ENCODE peak calls at places on chromosomes 12 and 14, in ten cellular contexts. One of them, this sample, is unnamed.

GRCh38 chr12:6215932-6216494 is 15.8 kb downstream of the CD9 start:
- DNase-seq in OCI-LY7: no peak
- DNase-seq in PC-3: peak
- DNase-seq in astrocyte: peak
- DNase-seq in GM23248: peak
- DNase-seq in DND-41: no peak
- DNase-seq in neural progenitor cell: no peak
- DNase-seq in SK-N-SH: no peak
- DNase-seq in mesenchymal stem cell: peak
- DNase-seq in neuronal stem cell: no peak
- DNase-seq in this sample: peak

GRCh38 chr12:27828196-27828595 is 48.2 kb upstream of the MANSC4 start:
- DNase-seq in neuronal stem cell: no peak
- DNase-seq in PC-3: peak
- DNase-seq in OCI-LY7: no peak
- DNase-seq in GM23248: peak
- DNase-seq in SK-N-SH: no peak
- DNase-seq in neural progenitor cell: no peak
- DNase-seq in DND-41: no peak
- DNase-seq in astrocyte: peak
- DNase-seq in mesenchymal stem cell: no peak
- DNase-seq in this sample: no peak

GRCh38 chr14:94355191-94355794 is 32.2 kb upstream of the SERPINA6 start:
- DNase-seq in PC-3: peak
- DNase-seq in mesenchymal stem cell: no peak
- DNase-seq in DND-41: no peak
- DNase-seq in neural progenitor cell: peak
- DNase-seq in GM23248: no peak
- DNase-seq in OCI-LY7: no peak
- DNase-seq in SK-N-SH: no peak
- DNase-seq in astrocyte: peak
- DNase-seq in neuronal stem cell: peak
- DNase-seq in this sample: no peak

GRCh38 chr12:104414581-104415305 is 42.0 kb upstream of the CHST11 start:
- DNase-seq in astrocyte: peak
- DNase-seq in DND-41: no peak
- DNase-seq in PC-3: no peak
- DNase-seq in SK-N-SH: no peak
- DNase-seq in neuronal stem cell: no peak
- DNase-seq in mesenchymal stem cell: no peak
- DNase-seq in OCI-LY7: peak
- DNase-seq in neural progenitor cell: peak
- DNase-seq in GM23248: no peak
- DNase-seq in this sample: peak

GRCh38 chr12:100579844-100580243 is 6.4 kb downstream of the GAS2L3 start:
- DNase-seq in astrocyte: peak
- DNase-seq in SK-N-SH: no peak
- DNase-seq in mesenchymal stem cell: no peak
- DNase-seq in GM23248: no peak
- DNase-seq in neural progenitor cell: no peak
- DNase-seq in PC-3: no peak
- DNase-seq in OCI-LY7: no peak
- DNase-seq in neuronal stem cell: no peak
- DNase-seq in DND-41: no peak
- DNase-seq in this sample: no peak

GRCh38 chr14:98957211-98958047 is 314.6 kb downstream of the BCL11B start:
- DNase-seq in SK-N-SH: no peak
- DNase-seq in GM23248: peak
- DNase-seq in mesenchymal stem cell: no peak
- DNase-seq in OCI-LY7: no peak
- DNase-seq in astrocyte: peak
- DNase-seq in neural progenitor cell: no peak
- DNase-seq in PC-3: no peak
- DNase-seq in neuronal stem cell: no peak
- DNase-seq in DND-41: no peak
- DNase-seq in this sample: no peak

GRCh38 chr12:126212827-126213226 is 1147.6 kb downstream of the AACS start:
- DNase-seq in SK-N-SH: no peak
- DNase-seq in PC-3: no peak
- DNase-seq in DND-41: no peak
- DNase-seq in neural progenitor cell: no peak
- DNase-seq in mesenchymal stem cell: no peak
- DNase-seq in astrocyte: no peak
- DNase-seq in OCI-LY7: no peak
- DNase-seq in GM23248: no peak
- DNase-seq in neuronal stem cell: no peak
- DNase-seq in this sample: no peak

GRCh38 chr14:54207476-54207875 is 189.3 kb upstream of the CDKN3 start:
- DNase-seq in SK-N-SH: no peak
- DNase-seq in DND-41: no peak
- DNase-seq in GM23248: peak
- DNase-seq in OCI-LY7: no peak
- DNase-seq in mesenchymal stem cell: no peak
- DNase-seq in neuronal stem cell: no peak
- DNase-seq in PC-3: no peak
- DNase-seq in astrocyte: peak
- DNase-seq in neural progenitor cell: no peak
- DNase-seq in this sample: no peak

GRCh38 chr12:53694746-53695145 is 18.9 kb upstream of the ATP5MC2 start:
- DNase-seq in OCI-LY7: no peak
- DNase-seq in GM23248: no peak
- DNase-seq in mesenchymal stem cell: no peak
- DNase-seq in SK-N-SH: no peak
- DNase-seq in neuronal stem cell: no peak
- DNase-seq in astrocyte: no peak
- DNase-seq in DND-41: no peak
- DNase-seq in neural progenitor cell: peak
- DNase-seq in PC-3: no peak
- DNase-seq in this sample: no peak

GRCh38 chr14:54503476-54503875 is 6.2 kb upstream of the CGRRF1 start:
- DNase-seq in neuronal stem cell: no peak
- DNase-seq in GM23248: peak
- DNase-seq in SK-N-SH: no peak
- DNase-seq in PC-3: peak
- DNase-seq in neural progenitor cell: no peak
- DNase-seq in DND-41: no peak
- DNase-seq in OCI-LY7: peak
- DNase-seq in mesenchymal stem cell: peak
- DNase-seq in astrocyte: peak
- DNase-seq in this sample: peak

GRCh38 chr12:131458931-131459575 is 251.8 kb upstream of the SFSWAP start:
- DNase-seq in OCI-LY7: no peak
- DNase-seq in DND-41: no peak
- DNase-seq in SK-N-SH: no peak
- DNase-seq in PC-3: no peak
- DNase-seq in GM23248: no peak
- DNase-seq in mesenchymal stem cell: no peak
- DNase-seq in neural progenitor cell: no peak
- DNase-seq in astrocyte: no peak
- DNase-seq in neuronal stem cell: no peak
- DNase-seq in this sample: no peak

GRCh38 chr14:22390195-22390594 is 198.8 kb downstream of the DAD1 start:
- DNase-seq in neural progenitor cell: no peak
- DNase-seq in SK-N-SH: no peak
- DNase-seq in GM23248: no peak
- DNase-seq in DND-41: no peak
- DNase-seq in neuronal stem cell: no peak
- DNase-seq in PC-3: peak
- DNase-seq in OCI-LY7: no peak
- DNase-seq in mesenchymal stem cell: no peak
- DNase-seq in astrocyte: no peak
- DNase-seq in this sample: no peak

GRCh38 chr12:95085612-95086011 is 12.2 kb upstream of the NR2C1 start:
- DNase-seq in DND-41: no peak
- DNase-seq in neural progenitor cell: no peak
- DNase-seq in astrocyte: no peak
- DNase-seq in PC-3: no peak
- DNase-seq in mesenchymal stem cell: no peak
- DNase-seq in GM23248: no peak
- DNase-seq in neuronal stem cell: no peak
- DNase-seq in OCI-LY7: no peak
- DNase-seq in SK-N-SH: no peak
- DNase-seq in this sample: no peak

GRCh38 chr12:53300187-53300586 is 692 bp downstream of the MYG1 start:
- DNase-seq in astrocyte: peak
- DNase-seq in OCI-LY7: no peak
- DNase-seq in mesenchymal stem cell: peak
- DNase-seq in neural progenitor cell: no peak
- DNase-seq in SK-N-SH: peak
- DNase-seq in DND-41: no peak
- DNase-seq in PC-3: no peak
- DNase-seq in neuronal stem cell: no peak
- DNase-seq in GM23248: peak
- DNase-seq in this sample: no peak

GRCh38 chr12:79191391-79191790 is 326.8 kb downstream of the SYT1 start:
- DNase-seq in PC-3: no peak
- DNase-seq in SK-N-SH: no peak
- DNase-seq in GM23248: no peak
- DNase-seq in neural progenitor cell: no peak
- DNase-seq in mesenchymal stem cell: no peak
- DNase-seq in DND-41: no peak
- DNase-seq in astrocyte: no peak
- DNase-seq in OCI-LY7: no peak
- DNase-seq in neuronal stem cell: no peak
- DNase-seq in this sample: no peak

GRCh38 chr14:68791078-68791983 is 1.5 kb downstream of the ZFP36L1 start:
- DNase-seq in astrocyte: no peak
- DNase-seq in PC-3: peak
- DNase-seq in GM23248: peak
- DNase-seq in OCI-LY7: no peak
- DNase-seq in neural progenitor cell: peak
- DNase-seq in neuronal stem cell: no peak
- DNase-seq in DND-41: no peak
- DNase-seq in SK-N-SH: no peak
- DNase-seq in mesenchymal stem cell: peak
- DNase-seq in this sample: no peak

GRCh38 chr14:60085693-60086092 is 6.0 kb upstream of the PCNX4 start:
- DNase-seq in mesenchymal stem cell: no peak
- DNase-seq in neural progenitor cell: no peak
- DNase-seq in OCI-LY7: no peak
- DNase-seq in DND-41: no peak
- DNase-seq in GM23248: no peak
- DNase-seq in PC-3: no peak
- DNase-seq in astrocyte: no peak
- DNase-seq in neuronal stem cell: no peak
- DNase-seq in SK-N-SH: no peak
- DNase-seq in this sample: no peak

GRCh38 chr14:60085085-60085484 is 6.6 kb upstream of the PCNX4 start:
- DNase-seq in astrocyte: no peak
- DNase-seq in SK-N-SH: no peak
- DNase-seq in mesenchymal stem cell: no peak
- DNase-seq in OCI-LY7: no peak
- DNase-seq in DND-41: no peak
- DNase-seq in PC-3: no peak
- DNase-seq in GM23248: peak
- DNase-seq in neural progenitor cell: no peak
- DNase-seq in neuronal stem cell: no peak
- DNase-seq in this sample: no peak

DNA sequence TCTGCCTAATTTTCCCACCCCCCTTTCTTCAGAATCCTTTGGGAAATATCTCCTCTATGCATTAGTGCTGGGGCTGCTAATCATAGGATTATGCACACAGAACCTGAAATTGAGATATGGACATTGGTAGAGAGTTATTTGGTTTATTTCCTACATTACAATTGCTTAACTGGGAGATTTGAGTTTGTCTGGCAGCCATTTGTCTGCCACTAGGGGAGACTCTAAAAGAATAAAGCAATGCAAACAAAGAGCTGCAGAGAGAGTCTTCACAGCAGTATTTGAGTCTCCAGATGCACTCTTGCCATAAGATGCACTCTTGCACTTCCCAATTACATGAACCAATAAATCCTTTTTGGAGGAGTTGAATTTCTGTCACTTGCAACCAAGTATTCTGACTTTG is 12.0 kb upstream of the PCNX4 start:
- DNase-seq in PC-3: peak
- DNase-seq in astrocyte: no peak
- DNase-seq in mesenchymal stem cell: peak
- DNase-seq in DND-41: no peak
- DNase-seq in neural progenitor cell: peak
- DNase-seq in SK-N-SH: no peak
- DNase-seq in neuronal stem cell: no peak
- DNase-seq in GM23248: no peak
- DNase-seq in OCI-LY7: no peak
- DNase-seq in this sample: no peak
- H2AFZ ChIP-seq in PC-3: no peak
- H2AFZ ChIP-seq in astrocyte: no peak
- H2AFZ ChIP-seq in mesenchymal stem cell: no peak
- H2AFZ ChIP-seq in DND-41: no peak
- H2AFZ ChIP-seq in neural progenitor cell: peak
- H2AFZ ChIP-seq in SK-N-SH: no peak
- H2AFZ ChIP-seq in neuronal stem cell: peak
- H2AFZ ChIP-seq in GM23248: no peak
- H2AFZ ChIP-seq in OCI-LY7: no peak
- H2AFZ ChIP-seq in this sample: no peak

GRCh38 chr12:26268841-26269553 is 73.6 kb downstream of the SSPN start:
- DNase-seq in SK-N-SH: no peak
- DNase-seq in astrocyte: no peak
- DNase-seq in DND-41: no peak
- DNase-seq in neural progenitor cell: no peak
- DNase-seq in mesenchymal stem cell: peak
- DNase-seq in PC-3: no peak
- DNase-seq in neuronal stem cell: no peak
- DNase-seq in OCI-LY7: no peak
- DNase-seq in GM23248: peak
- DNase-seq in this sample: no peak
- H3K4me2 ChIP-seq in SK-N-SH: no peak
- H3K4me2 ChIP-seq in astrocyte: no peak
- H3K4me2 ChIP-seq in DND-41: no peak
- H3K4me2 ChIP-seq in neural progenitor cell: no peak
- H3K4me2 ChIP-seq in mesenchymal stem cell: no peak
- H3K4me2 ChIP-seq in PC-3: no peak
- H3K4me2 ChIP-seq in neuronal stem cell: no peak
- H3K4me2 ChIP-seq in OCI-LY7: no peak
- H3K4me2 ChIP-seq in GM23248: no peak
- H3K4me2 ChIP-seq in this sample: no peak

DNA sequence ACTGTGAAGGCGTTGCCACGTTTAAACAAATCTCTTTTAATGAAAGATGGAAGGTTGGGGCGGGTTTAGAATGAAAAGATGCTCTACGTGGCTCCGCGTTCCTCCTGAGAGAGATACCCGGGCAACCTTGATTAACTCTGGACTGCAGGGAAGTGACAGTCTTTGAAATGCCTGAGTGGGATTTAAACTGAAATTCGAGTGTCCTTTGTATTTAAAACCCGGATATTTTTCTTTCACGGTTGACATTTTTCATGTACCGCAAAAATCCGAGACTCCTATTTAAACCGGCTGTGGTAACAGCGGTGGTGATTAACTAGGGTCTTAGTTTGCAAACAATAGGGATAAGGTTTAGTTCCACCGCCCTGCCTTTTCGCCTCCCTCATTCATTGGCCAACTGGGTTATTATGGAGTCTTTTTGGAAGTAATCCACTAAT is 697 bp downstream of the G2E3 start:
- DNase-seq in astrocyte: peak
- DNase-seq in neuronal stem cell: peak
- DNase-seq in GM23248: peak
- DNase-seq in mesenchymal stem cell: peak
- DNase-seq in PC-3: peak
- DNase-seq in DND-41: peak
- DNase-seq in neural progenitor cell: peak
- DNase-seq in SK-N-SH: peak
- DNase-seq in OCI-LY7: peak
- DNase-seq in this sample: no peak
- H3K27ac ChIP-seq in astrocyte: peak
- H3K27ac ChIP-seq in neuronal stem cell: peak
- H3K27ac ChIP-seq in GM23248: peak
- H3K27ac ChIP-seq in mesenchymal stem cell: peak
- H3K27ac ChIP-seq in PC-3: peak
- H3K27ac ChIP-seq in DND-41: peak
- H3K27ac ChIP-seq in neural progenitor cell: peak
- H3K27ac ChIP-seq in SK-N-SH: peak
- H3K27ac ChIP-seq in OCI-LY7: peak
- H3K27ac ChIP-seq in this sample: peak

GRCh38 chr14:49768301-49769121 is 558 bp downstream of the KLHDC2 start:
- DNase-seq in mesenchymal stem cell: peak
- DNase-seq in DND-41: peak
- DNase-seq in PC-3: peak
- DNase-seq in SK-N-SH: peak
- DNase-seq in astrocyte: peak
- DNase-seq in neural progenitor cell: peak
- DNase-seq in OCI-LY7: peak
- DNase-seq in GM23248: peak
- DNase-seq in neuronal stem cell: peak
- DNase-seq in this sample: peak
- H2AFZ ChIP-seq in mesenchymal stem cell: peak
- H2AFZ ChIP-seq in DND-41: peak
- H2AFZ ChIP-seq in PC-3: peak
- H2AFZ ChIP-seq in SK-N-SH: peak
- H2AFZ ChIP-seq in astrocyte: peak
- H2AFZ ChIP-seq in neural progenitor cell: peak
- H2AFZ ChIP-seq in OCI-LY7: peak
- H2AFZ ChIP-seq in GM23248: peak
- H2AFZ ChIP-seq in neuronal stem cell: peak
- H2AFZ ChIP-seq in this sample: peak